ENCODE peak calls at places on chromosomes 16 and 17, in four cellular contexts. E is chondrocyte, O is tibial nerve, W is endodermal cell. J is an unnamed sample.

GRCh38 chr17:59426031-59426430 is 94.6 kb downstream of the YPEL2 start:
- DNase-seq in E (no peak), O (no peak), W (no peak), J (no peak)

GRCh38 chr16:12901204-12901596 is 198 bp upstream of the SHISA9 start:
- DNase-seq in E (no peak), W (peak; percentile 93), O (no peak), J (peak; percentile 70)

GRCh38 chr17:19403021-19403420 is 8.0 kb upstream of the RNF112 start:
- DNase-seq in W (no peak), O (no peak), E (no peak), J (no peak)

GRCh38 chr17:67203818-67204217 is 41.2 kb downstream of the HELZ start:
- DNase-seq in W (no peak), E (no peak), O (no peak), J (no peak)

GRCh38 chr16:88558457-88559442 is 11.5 kb upstream of the ZC3H18 start:
- DNase-seq in W (peak; percentile 76), E (no peak), O (peak; percentile 36), J (no peak)

GRCh38 chr16:30122621-30123160 is 329 bp downstream of the MAPK3 start:
- DNase-seq in E (no peak), O (no peak), W (no peak), J (no peak)

GRCh38 chr17:29346462-29346861 is 43.7 kb upstream of the TAOK1 start:
- DNase-seq in E (no peak), O (no peak), W (no peak), J (no peak)

GRCh38 chr17:60506312-60506711 is 19.7 kb downstream of the APPBP2 start:
- DNase-seq in E (no peak), W (no peak), O (no peak), J (no peak)

GRCh38 chr16:84247844-84248243 is 8.0 kb upstream of the KCNG4 start:
- DNase-seq in E (no peak), W (no peak), O (no peak), J (no peak)

GRCh38 chr17:76726766-76727718 is at the start of gene METTL23:
- DNase-seq in O (peak; percentile 71), W (peak; percentile 92), E (no peak), J (peak; percentile 78)

GRCh38 chr17:74836191-74836590 is 23.5 kb downstream of the GRIN2C start:
- DNase-seq in E (peak; percentile 86), W (no peak), O (no peak), J (no peak)

GRCh38 chr17:74351552-74352210 is 10.0 kb downstream of the BTBD17 start:
- DNase-seq in O (no peak), E (no peak), W (peak; percentile 92), J (peak; percentile 69)

GRCh38 chr16:11994187-11995119 is 17.9 kb downstream of the SNX29 start:
- DNase-seq in W (no peak), O (no peak), E (no peak), J (no peak)

GRCh38 chr16:27650073-27650701 is 100.2 kb downstream of the KATNIP start:
- DNase-seq in O (no peak), E (no peak), W (no peak), J (no peak)

GRCh38 chr16:55955845-55956244 is 80.7 kb upstream of the CES5A start:
- DNase-seq in W (no peak), E (no peak), O (no peak), J (no peak)

GRCh38 chr17:28871056-28871579 is 16.3 kb downstream of the ERAL1 start:
- DNase-seq in W (no peak), O (no peak), E (no peak), J (no peak)

GRCh38 chr17:75323043-75323591 is 33.9 kb upstream of the SLC25A19 start:
- DNase-seq in W (peak; percentile 99), O (peak; percentile 89), E (no peak), J (peak; percentile 94)

GRCh38 chr16:56518435-56518834 is 1.4 kb downstream of the BBS2 start:
- DNase-seq in E (no peak), O (no peak), W (no peak), J (no peak)

GRCh38 chr16:53053967-53054669 is 673 bp upstream of the CHD9 start:
- DNase-seq in W (no peak), E (no peak), O (no peak), J (no peak)

GRCh38 chr17:47720754-47721533 is 12.1 kb upstream of the TBX21 start:
- DNase-seq in O (no peak), E (no peak), W (peak; percentile 83), J (no peak)

GRCh38 chr16:64308721-64309120 is 813.1 kb downstream of the CDH11 start:
- DNase-seq in E (no peak), O (no peak), W (no peak), J (no peak)

GRCh38 chr16:64311241-64311640 is 810.6 kb downstream of the CDH11 start:
- DNase-seq in E (no peak), W (no peak), O (no peak), J (no peak)

GRCh38 chr16:64312292-64312691 is 809.6 kb downstream of the CDH11 start:
- DNase-seq in E (no peak), W (no peak), O (no peak), J (no peak)

GRCh38 chr16:64307431-64307830 is 814.4 kb downstream of the CDH11 start:
- DNase-seq in O (no peak), E (no peak), W (no peak), J (no peak)

DNA sequence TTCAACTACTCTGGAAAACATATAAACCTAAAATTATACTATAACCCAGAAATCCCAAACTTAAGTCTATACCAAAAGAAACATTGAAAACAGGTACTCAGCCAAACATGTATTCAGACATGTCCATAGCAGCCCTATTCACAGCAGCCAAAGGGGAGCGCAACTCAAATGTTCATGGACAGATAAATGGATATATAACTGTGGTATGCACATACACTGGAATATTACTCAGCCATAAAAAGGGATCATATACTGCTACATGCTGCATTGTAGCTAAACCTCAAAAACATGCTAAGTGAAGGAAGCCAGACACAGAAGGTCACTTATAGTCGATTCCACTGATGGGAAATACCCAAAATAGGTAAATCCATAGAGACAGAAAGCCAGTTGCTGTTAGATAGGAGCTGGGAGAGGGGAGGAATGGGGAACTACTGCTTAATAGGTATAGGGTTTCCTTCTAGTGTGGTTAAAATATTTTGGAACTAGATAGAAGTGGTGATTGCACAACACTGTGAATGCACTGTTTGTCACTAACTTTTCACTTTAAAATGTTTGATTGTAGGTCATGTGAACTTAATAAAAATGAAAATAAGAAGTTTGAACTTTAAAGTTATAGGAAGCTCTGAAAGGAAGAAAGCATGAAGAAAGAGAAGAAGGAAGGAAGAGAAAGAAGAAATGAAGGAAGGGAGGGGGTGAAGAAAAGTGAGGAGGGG is 812.3 kb downstream of the CDH11 start:
- DNase-seq in E (no peak), O (no peak), W (no peak), J (no peak)
- TF ChIP-seq CTCF in E (no peak), O (no peak), W (no peak), J (no peak)

GRCh38 chr17:77772461-77772897 is 186.0 kb upstream of the TNRC6C start:
- DNase-seq in W (peak; percentile 98), E (no peak), O (peak; percentile 29), J (peak; percentile 65)
- TF ChIP-seq CTCF in W (peak; percentile 88), E (peak; percentile 78), O (peak; percentile 76), J (peak; percentile 60)

GRCh38 chr17:80860101-80860671 is 131.5 kb upstream of the CHMP6 start:
- DNase-seq in O (no peak), W (no peak), E (peak; percentile 79), J (no peak)

GRCh38 chr17:80860703-80861359 is 130.8 kb upstream of the CHMP6 start:
- DNase-seq in O (no peak), E (no peak), W (peak; percentile 32), J (no peak)

GRCh38 chr17:80857721-80858171 is 133.9 kb upstream of the CHMP6 start:
- DNase-seq in W (peak; percentile 54), O (no peak), E (peak; percentile 75), J (no peak)

GRCh38 chr17:80858301-80859003 is 133.2 kb upstream of the CHMP6 start:
- DNase-seq in W (peak; percentile 47), O (no peak), E (peak; percentile 82), J (no peak)

DNA sequence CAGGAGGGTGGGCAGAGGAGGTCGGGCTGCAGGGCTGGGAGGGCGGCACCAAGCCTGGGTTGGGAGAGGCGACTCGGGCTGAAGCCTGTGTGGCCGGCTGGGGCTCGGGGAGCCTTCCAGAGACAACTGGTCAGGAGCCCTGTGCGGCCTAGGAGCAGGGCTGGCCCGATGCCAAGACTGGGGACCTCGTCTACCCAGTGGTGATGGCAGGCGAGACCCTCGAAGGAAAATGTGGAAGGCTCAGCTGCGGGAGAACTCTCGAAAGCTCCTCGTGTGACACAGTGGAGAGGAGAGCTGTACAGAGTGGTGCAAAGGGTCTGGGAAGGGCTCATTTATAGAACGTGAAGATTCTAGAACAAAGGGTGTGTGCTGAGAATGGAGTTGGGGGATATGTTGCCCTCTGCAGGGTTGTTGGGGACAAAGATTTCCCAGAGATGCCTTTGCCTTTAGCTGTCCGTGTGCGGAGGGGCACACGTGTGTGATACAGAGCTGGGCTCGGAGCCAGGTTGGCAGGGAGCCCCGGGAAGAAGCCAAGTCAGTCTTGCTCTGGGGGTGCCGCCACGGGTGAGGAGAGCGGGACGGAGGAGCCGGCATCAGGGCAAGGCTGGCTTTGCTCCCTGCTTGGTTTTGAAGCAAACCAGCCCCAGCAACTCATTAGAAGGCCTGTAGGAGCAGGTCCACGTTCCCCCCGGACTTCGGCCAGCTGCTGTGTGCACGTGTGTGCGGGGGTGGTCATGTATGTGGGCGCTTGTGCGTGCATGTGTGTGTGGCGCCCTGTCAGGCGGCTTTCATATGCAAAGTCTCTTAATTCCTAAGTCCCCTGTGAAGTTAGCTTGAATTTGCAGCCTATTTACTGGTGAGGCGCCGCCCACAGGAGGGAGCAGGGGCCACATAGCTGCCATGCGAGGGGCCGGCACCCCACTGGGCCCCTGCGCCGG is 132.4 kb upstream of the CHMP6 start:
- DNase-seq in W (peak; percentile 80), O (peak; percentile 58), E (peak; percentile 91), J (no peak)
- TF ChIP-seq CTCF in W (peak; percentile 27), O (peak; percentile 13), E (peak; percentile 69), J (no peak)

GRCh38 chr16:57783116-57783515 is 19.2 kb downstream of the KIFC3 start:
- DNase-seq in O (no peak), W (no peak), E (no peak), J (no peak)

GRCh38 chr16:57781349-57781740 is 20.9 kb downstream of the KIFC3 start:
- DNase-seq in W (no peak), O (no peak), E (no peak), J (no peak)

GRCh38 chr16:57784334-57784733 is 18.0 kb downstream of the KIFC3 start:
- DNase-seq in W (no peak), E (no peak), O (no peak), J (no peak)

GRCh38 chr16:57783883-57784282 is 18.4 kb downstream of the KIFC3 start:
- DNase-seq in E (no peak), O (no peak), W (no peak), J (no peak)

DNA sequence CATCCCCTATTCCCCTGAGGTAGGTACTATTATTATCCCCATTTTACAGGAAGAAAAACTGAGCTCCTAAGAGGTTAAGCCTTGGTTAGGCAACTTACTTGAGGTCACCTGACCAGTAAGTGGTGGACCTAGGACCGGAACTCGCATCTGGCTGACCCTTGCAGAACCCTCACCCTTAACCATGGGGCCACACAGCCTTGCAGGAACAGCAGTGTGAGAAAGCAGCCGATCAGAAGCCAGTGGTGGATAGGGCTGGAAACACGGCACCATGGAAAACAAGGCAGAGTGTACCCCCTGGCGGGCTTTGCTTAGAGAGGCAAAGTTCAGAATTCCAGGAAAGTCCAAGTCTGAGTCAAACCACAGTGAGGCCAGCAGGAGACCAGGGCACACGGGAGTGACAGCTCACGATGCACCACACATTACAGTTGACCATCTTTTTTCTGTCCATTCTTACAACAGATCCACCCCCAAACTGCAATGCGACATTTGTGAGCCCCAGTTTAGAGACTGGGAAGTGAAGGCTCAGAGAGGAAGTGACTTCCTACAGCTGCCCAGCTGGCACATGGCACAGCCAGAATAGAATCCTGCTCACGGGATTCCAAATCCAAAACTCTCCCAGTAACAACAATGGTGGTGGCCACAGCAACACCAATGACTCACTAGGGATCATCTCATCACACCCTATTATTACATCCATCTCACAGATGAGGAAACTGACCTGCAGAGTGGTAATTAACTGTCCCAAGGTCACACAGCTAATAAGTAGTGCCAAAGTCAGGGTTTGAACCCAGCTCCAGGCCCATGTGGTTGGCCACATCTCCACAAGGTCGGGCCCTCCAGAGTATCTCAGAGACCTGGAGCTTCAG is 20.3 kb downstream of the KIFC3 start:
- DNase-seq in O (no peak), W (no peak), E (no peak), J (no peak)
- TF ChIP-seq CTCF in O (no peak), W (no peak), E (peak; percentile 67), J (no peak)